ENCODE peak calls at places on chromosomes 16 and 17, in six cellular contexts. T is IMR-90, W is mesenchymal stem cell, Q is neuronal stem cell, Z is mesendoderm, A is H1. I is an unnamed sample.

GRCh38 chr17:49862781-49863331 is 15.0 kb upstream of the TAC4 start:
- DNase-seq in T (no peak), W (no peak), Q (no peak), Z (no peak), A (no peak), I (peak; percentile 69)

GRCh38 chr17:4881761-4882555 is 17.4 kb upstream of the C17orf107 start:
- DNase-seq in T (peak; percentile 12), W (peak; percentile 43), Q (peak; percentile 29), Z (peak; percentile 72), A (no peak), I (peak; percentile 67)

GRCh38 chr17:50871369-50871768 is 5.2 kb upstream of the TOB1 start:
- DNase-seq in T (no peak), W (no peak), Q (no peak), Z (no peak), A (no peak), I (no peak)

GRCh38 chr16:78916928-78917545 is 683.5 kb downstream of the MAF start:
- DNase-seq in T (no peak), W (no peak), Q (no peak), Z (peak; percentile 33), A (no peak), I (no peak)

GRCh38 chr16:27408012-27408601 is 6.1 kb downstream of the IL21R start:
- DNase-seq in T (peak; percentile 65), W (peak; percentile 32), Q (no peak), Z (no peak), A (no peak), I (no peak)

GRCh38 chr16:31149332-31149731 is 534 bp downstream of the PRSS36 start:
- DNase-seq in T (no peak), W (no peak), Q (no peak), Z (no peak), A (no peak), I (no peak)

GRCh38 chr16:49519008-49519656 is 145.5 kb downstream of the C16orf78 start:
- DNase-seq in T (no peak), W (no peak), Q (no peak), Z (no peak), A (no peak), I (no peak)

GRCh38 chr16:69386596-69386995 is 789 bp upstream of the TERF2 start:
- DNase-seq in T (peak; percentile 39), W (no peak), Q (no peak), Z (no peak), A (no peak), I (no peak)

GRCh38 chr16:69311533-69312388 is 611 bp downstream of the VPS4A start:
- DNase-seq in T (no peak), W (peak; percentile 50), Q (peak; percentile 27), Z (peak; percentile 74), A (no peak), I (peak; percentile 25)

GRCh38 chr17:67707442-67707841 is 10.3 kb upstream of the NOL11 start:
- DNase-seq in T (no peak), W (no peak), Q (no peak), Z (no peak), A (no peak), I (no peak)

GRCh38 chr17:80287806-80288579 is 27.3 kb downstream of the RNF213 start:
- DNase-seq in T (no peak), W (no peak), Q (no peak), Z (no peak), A (no peak), I (no peak)

GRCh38 chr17:80289631-80290030 is 29.0 kb downstream of the RNF213 start:
- DNase-seq in T (no peak), W (no peak), Q (no peak), Z (no peak), A (no peak), I (no peak)

GRCh38 chr17:80291691-80292487 is 31.2 kb downstream of the RNF213 start:
- DNase-seq in T (no peak), W (no peak), Q (no peak), Z (no peak), A (no peak), I (no peak)

GRCh38 chr17:80291260-80291659 is 30.6 kb downstream of the RNF213 start:
- DNase-seq in T (no peak), W (no peak), Q (no peak), Z (no peak), A (no peak), I (peak; percentile 75)

GRCh38 chr17:80290199-80290598 is 29.5 kb downstream of the RNF213 start:
- DNase-seq in T (no peak), W (no peak), Q (no peak), Z (no peak), A (no peak), I (no peak)
- H4K8ac ChIP-seq in T (no peak overlapping the region), W (no peak overlapping the region), Q (no peak overlapping the region), Z (no peak overlapping the region), A (no peak overlapping the region), I (no peak overlapping the region)

GRCh38 chr17:18951941-18952842 is at the start of gene SLC5A10:
- DNase-seq in T (no peak), W (no peak), Q (no peak), Z (peak; percentile 65), A (no peak), I (no peak)

GRCh38 chr17:18954321-18954720 is 2.4 kb downstream of the SLC5A10 start:
- DNase-seq in T (no peak), W (no peak), Q (no peak), Z (no peak), A (no peak), I (no peak)

GRCh38 chr17:18955009-18955408 is 3.0 kb downstream of the SLC5A10 start:
- DNase-seq in T (no peak), W (no peak), Q (no peak), Z (no peak), A (no peak), I (no peak)

GRCh38 chr17:18950944-18951905 is 740 bp upstream of the SLC5A10 start:
- DNase-seq in T (no peak), W (no peak), Q (no peak), Z (peak; percentile 59), A (no peak), I (peak; percentile 66)

GRCh38 chr17:18953231-18953728 is 1.3 kb downstream of the SLC5A10 start:
- DNase-seq in T (no peak), W (no peak), Q (no peak), Z (no peak), A (no peak), I (no peak)
- H3K4me3 ChIP-seq in T (no peak overlapping the region), W (no peak overlapping the region), Q (no peak overlapping the region), Z (no peak overlapping the region), A (no peak overlapping the region), I (no peak overlapping the region)

GRCh38 chr17:45222994-45223540 is 1.4 kb downstream of the FMNL1 start:
- DNase-seq in T (no peak), W (no peak), Q (no peak), Z (no peak), A (no peak), I (no peak)
- H4K8ac ChIP-seq in T (no peak overlapping the region), W (no peak overlapping the region), Q (no peak overlapping the region), Z (no peak overlapping the region), A (no peak overlapping the region), I (no peak overlapping the region)

DNA sequence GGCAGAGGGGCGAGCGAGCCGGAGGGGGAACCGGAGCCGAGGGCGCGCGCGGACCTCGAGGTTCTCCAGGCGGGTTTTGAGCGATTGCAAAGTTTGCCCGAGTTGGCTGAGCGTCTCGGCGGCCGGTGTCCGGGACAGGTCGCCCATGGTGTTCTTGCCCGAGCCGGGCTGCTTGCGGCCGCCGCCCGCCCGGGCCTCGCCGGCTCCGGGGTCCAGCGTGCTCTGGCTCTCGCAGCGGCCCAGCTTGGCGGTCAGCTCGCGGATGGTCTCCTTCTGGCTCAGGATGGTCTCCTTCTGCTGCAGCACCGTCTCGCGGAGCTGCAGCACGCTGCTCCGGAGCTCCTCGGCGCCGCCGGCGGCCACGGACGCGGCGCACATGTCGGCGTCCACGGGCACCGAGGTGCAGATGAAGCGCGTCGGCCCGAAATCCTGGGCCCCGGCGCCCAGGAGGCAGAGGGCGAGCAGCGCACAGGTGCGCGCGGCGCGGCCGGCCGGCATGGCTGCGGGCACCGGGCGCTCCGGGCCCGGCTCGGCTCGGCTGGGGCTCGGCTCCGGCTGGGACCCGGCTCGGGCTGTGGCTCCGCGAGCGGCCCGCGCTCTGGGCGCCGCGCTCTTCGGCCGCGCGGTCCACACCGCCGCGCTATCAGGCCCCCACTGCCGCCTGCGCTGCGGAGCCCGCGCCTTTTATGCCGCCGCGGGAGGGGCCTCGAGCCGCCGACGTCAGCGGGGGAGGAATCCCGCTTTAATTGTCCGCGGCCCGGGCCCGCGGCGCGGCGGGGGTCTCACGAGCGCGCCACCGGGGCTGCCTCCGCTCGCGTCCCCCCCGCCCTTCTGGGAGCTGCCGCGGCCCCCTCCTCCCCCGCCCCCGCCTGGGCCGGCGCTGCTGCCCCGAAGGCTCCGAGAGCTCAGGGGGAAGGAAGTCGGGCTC is at the start of gene NPTX1:
- DNase-seq in T (no peak), W (no peak), Q (no peak), Z (no peak), A (no peak), I (peak; percentile 21)
- H3K4me3 ChIP-seq in T (peak within 1 kb of the TSS; percentile 35), W (peak within 1 kb of the TSS; percentile 35), Q (peak within 1 kb of the TSS; percentile 75), Z (no peak within 1 kb of the TSS), A (peak within 1 kb of the TSS; percentile 3), I (peak within 1 kb of the TSS; percentile 37)

GRCh38 chr17:60601443-60602384 is 1.7 kb downstream of the PPM1D start:
- DNase-seq in T (peak; percentile 81), W (peak; percentile 85), Q (peak; percentile 36), Z (peak; percentile 82), A (no peak), I (no peak)

GRCh38 chr17:60600490-60601431 is 768 bp downstream of the PPM1D start:
- DNase-seq in T (peak; percentile 85), W (peak; percentile 93), Q (peak; percentile 65), Z (peak; percentile 89), A (no peak), I (peak; percentile 74)

GRCh38 chr17:60598001-60598736 is 1.8 kb upstream of the PPM1D start:
- DNase-seq in T (no peak), W (no peak), Q (no peak), Z (no peak), A (no peak), I (peak; percentile 14)

GRCh38 chr17:60599220-60599619 is 773 bp upstream of the PPM1D start:
- DNase-seq in T (no peak), W (no peak), Q (no peak), Z (no peak), A (no peak), I (peak; percentile 12)

DNA sequence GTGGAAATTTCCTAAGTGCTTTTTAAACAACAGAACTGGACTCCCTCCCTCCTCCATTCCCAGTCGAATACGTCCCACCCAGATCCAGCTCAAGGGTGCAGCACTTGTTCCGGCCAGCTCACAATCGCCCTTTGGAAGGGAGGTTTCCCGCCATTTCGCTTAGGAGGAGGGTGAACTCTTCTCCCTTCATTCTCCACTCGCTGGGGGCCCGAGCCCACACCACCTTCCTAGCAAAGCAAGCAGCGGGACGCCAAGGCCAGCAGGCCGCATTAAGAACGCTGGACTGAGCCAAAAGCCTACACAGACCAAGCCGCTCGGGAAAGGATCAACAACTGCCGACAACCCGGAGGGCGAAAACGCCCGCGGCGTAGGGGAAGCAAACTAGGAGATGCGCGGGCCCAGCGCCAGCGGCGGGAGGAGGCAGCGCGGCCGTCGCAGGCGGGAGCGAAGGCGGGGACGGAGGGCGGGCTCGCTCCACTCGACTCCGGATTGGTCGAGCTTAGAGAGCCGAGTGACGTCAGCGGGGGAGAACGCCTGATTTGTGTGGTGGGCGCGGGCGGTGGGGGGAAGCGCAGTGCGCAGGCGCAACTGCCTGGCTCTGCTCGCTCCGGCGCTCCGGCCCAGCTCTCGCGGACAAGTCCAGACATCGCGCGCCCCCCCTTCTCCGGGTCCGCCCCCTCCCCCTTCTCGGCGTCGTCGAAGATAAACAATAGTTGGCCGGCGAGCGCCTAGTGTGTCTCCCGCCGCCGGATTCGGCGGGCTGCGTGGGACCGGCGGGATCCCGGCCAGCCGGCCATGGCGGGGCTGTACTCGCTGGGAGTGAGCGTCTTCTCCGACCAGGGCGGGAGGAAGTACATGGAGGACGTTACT is at the start of gene PPM1D:
- DNase-seq in T (peak; percentile 99), W (peak; percentile 98), Q (peak; percentile 99), Z (peak; percentile 99), A (peak; percentile 94), I (peak; percentile 99)
- H4K8ac ChIP-seq in T (peak within 1 kb of the TSS; percentile 88), W (peak within 1 kb of the TSS; percentile 87), Q (no peak within 1 kb of the TSS), Z (no peak within 1 kb of the TSS), A (peak within 1 kb of the TSS; percentile 99), I (peak within 1 kb of the TSS; percentile 94)

I was measured in trophoblast cell.